ENCODE peak calls at places on chromosomes 12 and 14, in four cellular contexts. S is AG10803, C is neural crest cell, N is tibial nerve. O is an unnamed sample.

GRCh38 chr14:66076166-66076565 is 410.0 kb upstream of the CCDC196 start:
- DNase-seq in S (peak; percentile 40), C (no peak), N (no peak), O (no peak)

GRCh38 chr12:119512772-119513497 is 80.6 kb upstream of the TMEM233 start:
- DNase-seq in N (peak; percentile 5), C (peak; percentile 43), S (no peak), O (no peak)

GRCh38 chr12:104589215-104589614 is 132.5 kb downstream of the CHST11 start:
- DNase-seq in S (no peak), C (no peak), N (no peak), O (no peak)

GRCh38 chr14:86055512-86055911 is 525.6 kb downstream of the FLRT2 start:
- DNase-seq in S (no peak), N (no peak), C (no peak), O (no peak)

GRCh38 chr14:45199246-45199645 is 53.8 kb downstream of the MIS18BP1 start:
- DNase-seq in S (peak; percentile 38), C (no peak), N (no peak), O (no peak)

GRCh38 chr14:100889641-100890040 is 13.9 kb downstream of the RTL1 start:
- DNase-seq in N (no peak), S (no peak), C (no peak), O (peak; percentile 6)

GRCh38 chr14:27370775-27371174 is 772.9 kb upstream of the NOVA1 start:
- DNase-seq in C (no peak), S (no peak), N (no peak), O (no peak)

GRCh38 chr12:90858261-90858660 is 96.7 kb downstream of the CCER1 start:
- DNase-seq in N (no peak), C (no peak), S (no peak), O (no peak)

GRCh38 chr12:42407306-42407705 is 81.3 kb downstream of the PPHLN1 start:
- DNase-seq in C (no peak), S (peak; percentile 4), N (no peak), O (no peak)

GRCh38 chr12:45434094-45434493 is 218.2 kb downstream of the ANO6 start:
- DNase-seq in N (no peak), C (no peak), S (no peak), O (no peak)

GRCh38 chr12:88141774-88142609 is at the start of the genes CEP290 and TMTC3:
- DNase-seq in C (peak; percentile 74), S (peak; percentile 100), N (peak; percentile 95), O (peak; percentile 76)

GRCh38 chr12:6161124-6161882 is 36.8 kb upstream of the VWF start:
- DNase-seq in C (no peak), N (no peak), S (peak; percentile 82), O (no peak)

GRCh38 chr12:85005615-85006014 is 30.5 kb downstream of the TSPAN19 start:
- DNase-seq in C (no peak), S (no peak), N (no peak), O (no peak)

GRCh38 chr14:104137297-104138097 is 890 bp upstream of the KIF26A start:
- DNase-seq in N (peak; percentile 28), S (peak; percentile 15), C (peak; percentile 82), O (no peak)

GRCh38 chr12:103680591-103681065 is 93.6 kb downstream of the STAB2 start:
- DNase-seq in S (no peak), C (no peak), N (no peak), O (no peak)

GRCh38 chr12:3420693-3421092 is 70.3 kb upstream of the PRMT8 start:
- DNase-seq in S (no peak), C (no peak), N (no peak), O (no peak)

GRCh38 chr12:47812797-47813490 is 6.8 kb downstream of the HDAC7 start:
- DNase-seq in S (peak; percentile 81), C (peak; percentile 40), N (peak; percentile 76), O (peak; percentile 68)

GRCh38 chr12:54148560-54149439 is 40.0 kb downstream of the SMUG1 start:
- DNase-seq in C (no peak), N (no peak), S (no peak), O (no peak)

GRCh38 chr12:95182868-95183415 is 34.3 kb downstream of the FGD6 start:
- DNase-seq in N (no peak), C (no peak), S (peak; percentile 69), O (no peak)

GRCh38 chr12:118377005-118377890 is 893 bp downstream of the SUDS3 start:
- DNase-seq in N (no peak), C (no peak), S (no peak), O (no peak)

GRCh38 chr12:55728185-55728931 is 451 bp downstream of the CD63 start:
- DNase-seq in C (no peak), S (peak; percentile 62), N (peak; percentile 76), O (no peak)

GRCh38 chr12:131892711-131893604 is 1.5 kb upstream of the ULK1 start:
- DNase-seq in N (no peak), C (no peak), S (no peak), O (no peak)

GRCh38 chr12:113365639-113366395 is 7.4 kb downstream of the PLBD2 start:
- DNase-seq in N (no peak), S (no peak), C (no peak), O (no peak)

GRCh38 chr12:34298176-34298970 is 276.1 kb downstream of the ALG10 start:
- DNase-seq in N (no peak), C (no peak), S (no peak), O (no peak)

GRCh38 chr12:16369156-16369555 is 21.7 kb downstream of the MGST1 start:
- DNase-seq in N (no peak), C (no peak), S (no peak), O (no peak)
- TF ChIP-seq CTCF in N (no peak), C (no peak), S (no peak), O (no peak)

GRCh38 chr14:102074415-102074964 is 12.4 kb downstream of the HSP90AA1 start:
- DNase-seq in C (no peak), N (no peak), S (no peak), O (no peak)
- TF ChIP-seq CTCF in C (no peak), N (no peak), S (no peak), O (no peak)

GRCh38 chr14:77508249-77508648 is 9.6 kb upstream of the ISM2 start:
- DNase-seq in S (peak; percentile 49), C (no peak), N (no peak), O (no peak)
- TF ChIP-seq CTCF in S (no peak), C (no peak), N (no peak), O (no peak)

GRCh38 chr14:39211109-39211741 is 22.5 kb upstream of the MIA2 start:
- DNase-seq in S (no peak), N (no peak), C (no peak), O (no peak)

GRCh38 chr14:39217214-39217879 is 16.4 kb upstream of the MIA2 start:
- DNase-seq in C (no peak), N (no peak), S (no peak), O (no peak)

GRCh38 chr14:39212034-39212433 is 21.7 kb upstream of the MIA2 start:
- DNase-seq in C (no peak), N (no peak), S (no peak), O (no peak)
- TF ChIP-seq CTCF in C (no peak), N (no peak), S (no peak), O (no peak)

DNA sequence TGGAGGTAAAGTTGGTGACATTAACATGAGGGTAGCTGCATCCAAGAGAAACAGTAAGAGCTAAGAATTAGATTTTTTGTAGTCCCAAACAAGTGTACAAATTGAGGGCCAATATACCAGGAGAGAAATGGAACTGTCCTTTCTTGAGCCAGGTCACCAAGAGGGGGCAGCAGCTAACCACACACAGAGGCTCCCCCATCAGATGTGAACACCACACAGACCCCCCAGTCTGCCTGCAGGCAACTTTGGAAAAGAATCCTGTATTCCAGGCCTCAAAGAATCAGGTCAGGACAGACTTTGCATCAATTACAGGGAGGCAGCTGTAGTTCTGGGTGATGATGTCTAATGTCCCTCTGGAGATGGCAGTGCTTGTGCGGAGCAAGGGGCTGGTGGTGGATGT is 77.9 kb downstream of the SPTB start:
- DNase-seq in S (no peak), C (peak; percentile 45), N (no peak), O (no peak)
- TF ChIP-seq CTCF in S (peak; percentile 49), C (peak; percentile 51), N (peak; percentile 6), O (no peak)

DNA sequence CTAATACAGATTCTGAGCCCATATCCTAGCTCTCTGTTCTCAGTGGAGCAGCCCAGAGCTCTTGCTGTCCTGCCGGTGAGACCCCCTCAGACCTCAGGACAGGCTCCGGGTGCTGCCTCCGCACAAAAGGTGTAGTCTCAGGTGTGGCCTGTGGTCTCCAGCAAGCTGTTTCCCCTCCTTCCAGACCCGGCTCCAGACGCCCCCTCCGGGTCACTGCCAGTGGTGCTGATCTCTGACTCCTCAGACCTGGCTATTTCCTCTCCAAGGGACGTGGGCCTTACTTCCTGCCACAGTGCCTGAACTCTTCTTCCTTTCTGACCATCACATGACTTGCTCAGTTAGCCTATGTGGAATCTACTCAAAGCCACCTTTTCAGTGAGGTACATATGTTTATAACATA is 337.5 kb downstream of the GLT1D1 start:
- DNase-seq in C (no peak), S (no peak), N (no peak), O (no peak)
- TF ChIP-seq CTCF in C (peak; percentile 26), S (no peak), N (no peak), O (no peak)

GRCh38 chr14:106840258-106840657 is 1313.9 kb downstream of the TMEM121 start:
- DNase-seq in C (no peak), N (no peak), S (no peak), O (no peak)
- TF ChIP-seq CTCF in C (no peak), N (no peak), S (no peak), O (no peak)

DNA sequence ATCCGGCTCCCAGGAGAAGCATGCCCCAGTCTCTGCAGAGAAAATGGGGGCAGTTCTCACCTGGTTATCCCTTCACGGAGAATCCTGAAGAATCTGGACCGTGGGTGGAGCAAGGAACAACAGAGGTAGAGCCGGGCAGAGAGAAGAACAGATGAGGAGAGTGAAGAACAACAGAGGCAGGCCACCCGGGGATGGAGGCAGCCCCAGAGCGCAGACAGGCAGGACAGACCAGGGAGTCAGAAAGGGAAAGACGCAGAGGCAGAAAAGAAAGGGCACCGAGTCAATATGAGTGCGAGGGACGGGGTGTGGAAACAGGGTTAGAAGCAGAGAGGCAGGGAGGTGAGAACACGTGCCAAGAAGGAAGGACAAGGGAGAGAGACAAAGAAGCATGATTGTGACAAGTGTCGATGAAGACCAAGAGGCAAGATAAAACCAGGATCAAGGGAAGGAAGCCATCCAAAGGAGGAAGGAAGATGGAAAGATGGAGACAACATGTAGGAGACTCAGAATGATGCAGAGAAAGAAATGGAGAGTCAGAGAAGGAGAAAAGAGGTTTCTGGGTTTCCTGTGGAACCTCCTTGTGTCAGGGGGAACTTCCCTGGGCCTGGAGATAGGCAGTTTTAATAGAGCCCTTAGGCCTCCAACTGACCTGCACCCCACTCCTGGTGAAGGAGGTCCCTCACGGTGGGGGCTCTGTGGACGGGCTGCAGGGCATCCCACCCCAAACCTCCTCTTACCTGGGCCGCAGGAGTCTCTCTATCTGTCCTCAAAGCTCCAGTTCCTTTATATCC is at the start of gene MYH6:
- DNase-seq in S (no peak), N (no peak), C (no peak), O (no peak)
- TF ChIP-seq CTCF in S (no peak), N (no peak), C (no peak), O (no peak)

DNA sequence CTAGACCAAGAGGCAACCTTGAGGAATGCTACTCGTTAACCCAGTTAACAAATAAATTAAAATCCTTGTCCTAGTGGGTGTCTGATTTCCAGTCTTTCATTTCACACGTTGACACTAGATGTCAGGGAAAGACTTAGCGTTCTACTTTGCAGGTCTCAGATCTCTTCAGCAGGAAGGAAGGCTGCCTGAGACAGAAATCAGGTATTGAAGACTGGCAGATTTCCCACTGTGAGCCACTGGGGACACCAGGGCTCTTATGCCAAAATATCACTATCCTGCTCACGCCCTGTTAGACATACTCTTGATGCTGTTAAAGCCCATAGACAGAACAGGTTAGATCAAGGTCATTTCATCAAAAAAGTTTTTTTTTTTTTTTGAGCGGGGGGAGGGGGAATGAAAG is 33.0 kb downstream of the EMP1 start:
- DNase-seq in C (no peak), N (no peak), S (no peak), O (no peak)
- TF ChIP-seq CTCF in C (peak; percentile 12), N (no peak), S (no peak), O (no peak)